ENCODE peak calls at places on chromosomes 2 and 18, in six cellular contexts. A, F, D, X, E and Y are unnamed samples.

GRCh38 chr2:208546107-208546506 is 139.5 kb downstream of the PTH2R start:
- DNase-seq in A (no peak), F (no peak), D (no peak), X (no peak), E (no peak), Y (peak; percentile 36)

GRCh38 chr2:224946911-224947310 is 95.4 kb downstream of the DOCK10 start:
- DNase-seq in A (no peak), F (no peak), D (no peak), X (peak; percentile 39), E (peak; percentile 77), Y (peak; percentile 24)

GRCh38 chr18:24987271-24987932 is 364.6 kb downstream of the ZNF521 start:
- DNase-seq in A (peak; percentile 66), F (no peak), D (no peak), X (no peak), E (peak; percentile 34), Y (peak; percentile 26)

GRCh38 chr2:9650119-9650821 is 19.5 kb upstream of the YWHAQ start:
- DNase-seq in A (peak; percentile 27), F (no peak), D (no peak), X (no peak), E (no peak), Y (no peak)

GRCh38 chr2:127608061-127609011 is 37.6 kb upstream of the GPR17 start:
- DNase-seq in A (no peak), F (no peak), D (peak; percentile 52), X (no peak), E (no peak), Y (no peak)

GRCh38 chr2:216742411-216742810 is 47.1 kb upstream of the IGFBP5 start:
- DNase-seq in A (peak; percentile 54), F (no peak), D (no peak), X (no peak), E (peak; percentile 88), Y (no peak)

GRCh38 chr2:70680735-70681134 is 87.3 kb downstream of the ADD2 start:
- DNase-seq in A (no peak), F (no peak), D (no peak), X (no peak), E (no peak), Y (no peak)

GRCh38 chr2:207770602-207771404 is 1.1 kb upstream of the FZD5 start:
- DNase-seq in A (peak; percentile 35), F (no peak), D (peak; percentile 73), X (no peak), E (no peak), Y (no peak)

GRCh38 chr2:86256300-86256699 is 57.0 kb downstream of the MRPL35 start:
- DNase-seq in A (no peak), F (no peak), D (no peak), X (no peak), E (no peak), Y (no peak)

GRCh38 chr18:70384181-70384790 is 95.4 kb downstream of the SOCS6 start:
- DNase-seq in A (peak; percentile 49), F (no peak), D (no peak), X (peak; percentile 99), E (peak; percentile 80), Y (peak; percentile 51)

GRCh38 chr2:83686863-83687262 is 772.2 kb downstream of the SUCLG1 start:
- DNase-seq in A (peak; percentile 29), F (no peak), D (no peak), X (no peak), E (peak; percentile 12), Y (no peak)

GRCh38 chr2:127641846-127642510 is 4.0 kb upstream of the GPR17 start:
- DNase-seq in A (no peak), F (peak; percentile 25), D (no peak), X (no peak), E (no peak), Y (no peak)

GRCh38 chr2:38099096-38099997 is 23.4 kb upstream of the CYP1B1 start:
- DNase-seq in A (no peak), F (no peak), D (no peak), X (no peak), E (no peak), Y (no peak)

GRCh38 chr2:31216734-31217133 is 581 bp downstream of the CAPN14 start:
- DNase-seq in A (no peak), F (no peak), D (no peak), X (no peak), E (no peak), Y (no peak)

GRCh38 chr2:110101280-110101844 is 14.3 kb downstream of the MALL start:
- DNase-seq in A (peak; percentile 99), F (no peak), D (peak; percentile 97), X (peak; percentile 100), E (peak; percentile 100), Y (peak; percentile 90)

GRCh38 chr2:1649103-1649870 is 95.0 kb downstream of the PXDN start:
- DNase-seq in A (no peak), F (no peak), D (no peak), X (no peak), E (no peak), Y (no peak)

GRCh38 chr2:62147610-62148301 is 48.2 kb upstream of the B3GNT2 start:
- DNase-seq in A (peak; percentile 93), F (no peak), D (no peak), X (peak; percentile 27), E (peak; percentile 78), Y (no peak)

GRCh38 chr18:34957119-34957863 is 83.9 kb upstream of the MAPRE2 start:
- DNase-seq in A (no peak), F (no peak), D (no peak), X (peak; percentile 20), E (no peak), Y (peak; percentile 20)

GRCh38 chr18:46471809-46472498 is 185.1 kb downstream of the LOXHD1 start:
- DNase-seq in A (no peak), F (no peak), D (no peak), X (no peak), E (no peak), Y (no peak)

GRCh38 chr2:206442854-206443734 is at the start of gene ADAM23:
- DNase-seq in A (peak; percentile 21), F (peak; percentile 34), D (no peak), X (peak; percentile 3), E (peak; percentile 47), Y (peak; percentile 83)

GRCh38 chr2:144935736-144936135 is 415.8 kb upstream of the ZEB2 start:
- DNase-seq in A (no peak), F (no peak), D (no peak), X (no peak), E (no peak), Y (no peak)